ENCODE peak calls at places on chromosomes 1 and 21, in seven cellular contexts. O, Q, F, C, U, E and P are unnamed samples.

GRCh38 chr21:35075546-35075945 is 26.4 kb upstream of the RUNX1 start:
- DNase-seq in Q (no peak), O (peak), F (no peak), E (no peak), U (no peak), C (no peak), P (peak)

GRCh38 chr1:90501281-90501680 is 215.8 kb downstream of the BARHL2 start:
- DNase-seq in E (no peak), F (no peak), U (no peak), O (no peak), Q (no peak), C (no peak), P (no peak)

GRCh38 chr21:37087188-37087587 is 14.1 kb downstream of the TTC3 start:
- DNase-seq in Q (no peak), O (peak), C (no peak), F (no peak), U (peak), E (no peak), P (peak)

GRCh38 chr1:110339427-110340206 is 440 bp downstream of the RBM15 start:
- DNase-seq in U (peak), Q (peak), F (peak), E (peak), C (peak), O (peak), P (no peak)

GRCh38 chr1:183568176-183569041 is 21.9 kb downstream of the NCF2 start:
- DNase-seq in F (no peak), Q (no peak), E (no peak), U (no peak), C (no peak), O (no peak), P (no peak)

GRCh38 chr1:207115269-207115668 is 11.2 kb downstream of the C4BPA start:
- DNase-seq in C (no peak), E (no peak), F (no peak), O (no peak), Q (no peak), U (no peak), P (no peak)

GRCh38 chr1:2127181-2128145 is 67.1 kb downstream of the FAAP20 start:
- DNase-seq in E (no peak), O (no peak), C (no peak), U (no peak), F (no peak), Q (no peak), P (no peak)

GRCh38 chr1:42732126-42732680 is 7.8 kb downstream of the CLDN19 start:
- DNase-seq in O (no peak), U (no peak), C (no peak), Q (no peak), E (no peak), F (peak), P (no peak)

GRCh38 chr1:102105931-102106550 is 109.3 kb upstream of the OLFM3 start:
- DNase-seq in U (no peak), Q (no peak), C (no peak), E (no peak), O (no peak), F (no peak), P (no peak)

GRCh38 chr1:59709333-59709732 is 105.4 kb upstream of the HOOK1 start:
- DNase-seq in F (no peak), C (no peak), U (no peak), O (no peak), Q (no peak), E (no peak), P (no peak)